ENCODE peak calls at places on chromosome 5, in seven cellular contexts. A is stomach, P is H1, F is SK-N-SH, J is tibial nerve, W is sigmoid colon, Z is transverse colon. I is an unnamed sample. For H3K36me3, the result is how much of the 10 kb centered on the place peaks cover.

GRCh38 chr5:138654281-138654867 is 79.2 kb upstream of the HSPA9 start:
- DNase-seq in F (no peak), P (no peak), A (no peak), W (no peak), Z (no peak), J (no peak), I (no peak)

GRCh38 chr5:95664204-95664786 is 17.7 kb downstream of the RFESD start:
- DNase-seq in A (no peak), W (no peak), Z (peak), P (no peak), J (no peak), F (no peak), I (no peak)

GRCh38 chr5:168433982-168434381 is 52.3 kb upstream of the RARS1 start:
- DNase-seq in A (no peak), Z (no peak), P (no peak), F (peak), W (no peak), J (no peak), I (no peak)

GRCh38 chr5:27008604-27009564 is 29.5 kb downstream of the CDH9 start:
- DNase-seq in F (no peak), W (no peak), J (no peak), Z (no peak), A (no peak), P (no peak), I (no peak)

GRCh38 chr5:42953061-42953460 is 87.1 kb downstream of the ANXA2R start:
- DNase-seq in A (no peak), W (no peak), Z (no peak), J (no peak), P (no peak), F (no peak), I (no peak)

GRCh38 chr5:142690641-142691040 is 4.8 kb upstream of the FGF1 start:
- DNase-seq in J (no peak), A (no peak), W (no peak), P (no peak), F (no peak), Z (no peak), I (no peak)

GRCh38 chr5:172284275-172284971 is 859 bp upstream of the UBTD2 start:
- DNase-seq in P (peak), W (peak), Z (no peak), A (no peak), F (no peak), J (peak), I (no peak)

GRCh38 chr5:38265546-38266179 is 7.3 kb downstream of the EGFLAM start:
- DNase-seq in Z (peak), F (peak), J (peak), W (no peak), A (peak), P (peak), I (peak)

GRCh38 chr5:38258319-38259061 is at the start of gene EGFLAM:
- DNase-seq in J (no peak), Z (no peak), F (peak), A (no peak), P (peak), W (no peak), I (peak)

GRCh38 chr5:31664566-31664965 is 25.6 kb downstream of the PDZD2 start:
- DNase-seq in Z (no peak), A (no peak), P (peak), J (no peak), W (no peak), F (peak), I (no peak)

GRCh38 chr5:66616495-66617222 is 20.5 kb downstream of the MAST4 start:
- DNase-seq in P (no peak), A (no peak), F (no peak), W (no peak), Z (no peak), J (no peak), I (no peak)

GRCh38 chr5:121910036-121910435 is 51.7 kb upstream of the SRFBP1 start:
- DNase-seq in W (no peak), P (no peak), Z (no peak), A (no peak), J (no peak), F (no peak), I (no peak)

GRCh38 chr5:22852807-22853670 is at the start of gene CDH12:
- DNase-seq in Z (no peak), P (peak), J (no peak), A (no peak), F (no peak), W (no peak), I (no peak)

GRCh38 chr5:31898246-31898645 is 259.3 kb downstream of the PDZD2 start:
- DNase-seq in F (no peak), W (no peak), Z (no peak), P (no peak), J (no peak), A (no peak), I (no peak)

GRCh38 chr5:66223637-66224036 is 79.5 kb downstream of the SREK1 start:
- DNase-seq in A (no peak), W (no peak), Z (no peak), F (no peak), P (no peak), J (no peak), I (no peak)

GRCh38 chr5:155082401-155082800 is 68.8 kb downstream of the KIF4B start:
- DNase-seq in Z (no peak), W (no peak), P (no peak), A (no peak), J (no peak), F (no peak), I (no peak)

GRCh38 chr5:68225188-68225910 is 9.8 kb downstream of the PIK3R1 start:
- DNase-seq in Z (peak), A (peak), F (no peak), J (peak), P (no peak), W (peak), I (no peak)

GRCh38 chr5:134018154-134018985 is 13.6 kb upstream of the VDAC1 start:
- DNase-seq in Z (peak), A (peak), F (no peak), P (no peak), J (no peak), W (no peak), I (no peak)

GRCh38 chr5:144794922-144795321 is 624.2 kb downstream of the KCTD16 start:
- DNase-seq in A (no peak), P (no peak), W (no peak), Z (no peak), J (no peak), F (no peak), I (no peak)

GRCh38 chr5:103561670-103562069 is 919 bp downstream of the NUDT12 start:
- DNase-seq in Z (no peak), P (no peak), J (no peak), W (no peak), A (no peak), F (no peak), I (no peak)

GRCh38 chr5:33321026-33321425 is 119.7 kb upstream of the TARS1 start:
- DNase-seq in P (no peak), A (no peak), Z (no peak), F (no peak), W (peak), J (no peak), I (peak)

DNA sequence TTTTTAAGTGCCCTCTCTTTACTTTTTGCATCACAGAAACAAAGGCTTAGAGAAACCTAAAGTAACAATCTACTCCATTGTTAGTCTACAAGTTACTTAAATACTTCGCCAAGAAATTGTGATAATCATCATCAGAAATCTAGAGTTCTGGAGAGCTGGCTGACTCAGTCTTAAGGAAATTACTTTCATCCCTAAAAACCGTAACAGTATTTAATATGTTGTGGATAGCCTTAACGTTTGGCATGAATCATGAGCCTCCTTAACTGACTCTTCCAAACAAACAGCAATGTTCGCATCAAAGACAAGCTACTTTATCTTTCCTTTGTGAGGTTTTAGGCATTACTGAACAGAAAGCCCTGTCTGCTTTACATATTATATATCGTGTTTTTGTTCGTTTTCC is 128.7 kb downstream of the NIPBL start:
- DNase-seq in W (no peak), A (no peak), F (no peak), P (no peak), J (no peak), Z (no peak), I (no peak)
- H3K36me3 ChIP-seq in W (under half), A (half or more), F (half or more), P (under half), J (under half), Z (under half), I (under half)

GRCh38 chr5:154063372-154063771 is 24.6 kb downstream of the MFAP3 start:
- DNase-seq in Z (no peak), A (no peak), P (no peak), J (no peak), F (no peak), W (no peak), I (no peak)

GRCh38 chr5:154059583-154059982 is 20.8 kb downstream of the MFAP3 start:
- DNase-seq in W (no peak), P (no peak), Z (no peak), J (no peak), F (no peak), A (no peak), I (no peak)

GRCh38 chr5:154058055-154059038 is 19.6 kb downstream of the MFAP3 start:
- DNase-seq in J (no peak), A (peak), P (no peak), W (no peak), F (no peak), Z (peak), I (no peak)

GRCh38 chr5:154055225-154055624 is 16.5 kb downstream of the MFAP3 start:
- DNase-seq in J (no peak), W (no peak), Z (no peak), A (no peak), P (no peak), F (no peak), I (no peak)

GRCh38 chr5:154059039-154059430 is 20.3 kb downstream of the MFAP3 start:
- DNase-seq in J (no peak), F (no peak), Z (no peak), A (no peak), W (no peak), P (no peak), I (no peak)
- H3K4me3 ChIP-seq in J (no peak), F (no peak), Z (no peak), A (no peak), W (no peak), P (no peak), I (no peak)

GRCh38 chr5:75243100-75243499 is 6.4 kb upstream of the ANKRD31 start:
- DNase-seq in F (no peak), Z (no peak), P (no peak), W (no peak), A (no peak), J (no peak), I (no peak)
- TF ChIP-seq EP300 in F (no peak), Z (no peak), P (no peak), W (no peak), A (no peak), J (no peak), I (no peak)

DNA sequence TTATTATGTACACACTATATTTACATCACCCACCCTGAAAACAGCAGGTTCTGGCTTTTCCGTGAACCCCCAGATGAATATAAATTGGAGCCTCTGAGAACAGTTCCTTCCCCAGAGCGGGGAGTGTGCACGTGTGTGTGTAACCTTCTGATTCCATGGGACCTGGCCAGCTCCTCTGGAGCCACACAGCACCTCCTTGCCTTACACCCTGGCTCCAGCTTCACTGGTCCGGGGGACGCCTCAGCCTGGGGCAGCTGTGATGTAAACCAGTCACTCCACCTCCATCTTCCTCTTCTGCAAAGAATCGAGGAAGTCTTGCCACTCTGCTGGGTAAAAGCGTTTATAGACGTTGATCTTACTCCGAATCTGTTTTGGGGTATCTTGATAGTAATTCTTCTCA is 4.4 kb downstream of the NOP16 start:
- DNase-seq in W (no peak), Z (no peak), A (no peak), F (no peak), P (no peak), J (no peak), I (peak)
- H3K36me3 ChIP-seq in W (under half), Z (under half), A (half or more), F (half or more), P (under half), J (under half), I (under half)

GRCh38 chr5:113063927-113064326 is 87.3 kb downstream of the DCP2 start:
- DNase-seq in P (no peak), F (no peak), Z (no peak), A (no peak), J (no peak), W (no peak), I (no peak)

GRCh38 chr5:113060410-113061025 is 83.9 kb downstream of the DCP2 start:
- DNase-seq in J (no peak), F (no peak), P (no peak), Z (no peak), A (no peak), W (no peak), I (no peak)

GRCh38 chr5:113065626-113066025 is 89.0 kb downstream of the DCP2 start:
- DNase-seq in J (no peak), W (no peak), Z (no peak), F (no peak), P (no peak), A (no peak), I (no peak)

GRCh38 chr5:113061851-113062631 is 85.4 kb downstream of the DCP2 start:
- DNase-seq in F (peak), W (no peak), P (no peak), A (no peak), J (no peak), Z (no peak), I (no peak)

DNA sequence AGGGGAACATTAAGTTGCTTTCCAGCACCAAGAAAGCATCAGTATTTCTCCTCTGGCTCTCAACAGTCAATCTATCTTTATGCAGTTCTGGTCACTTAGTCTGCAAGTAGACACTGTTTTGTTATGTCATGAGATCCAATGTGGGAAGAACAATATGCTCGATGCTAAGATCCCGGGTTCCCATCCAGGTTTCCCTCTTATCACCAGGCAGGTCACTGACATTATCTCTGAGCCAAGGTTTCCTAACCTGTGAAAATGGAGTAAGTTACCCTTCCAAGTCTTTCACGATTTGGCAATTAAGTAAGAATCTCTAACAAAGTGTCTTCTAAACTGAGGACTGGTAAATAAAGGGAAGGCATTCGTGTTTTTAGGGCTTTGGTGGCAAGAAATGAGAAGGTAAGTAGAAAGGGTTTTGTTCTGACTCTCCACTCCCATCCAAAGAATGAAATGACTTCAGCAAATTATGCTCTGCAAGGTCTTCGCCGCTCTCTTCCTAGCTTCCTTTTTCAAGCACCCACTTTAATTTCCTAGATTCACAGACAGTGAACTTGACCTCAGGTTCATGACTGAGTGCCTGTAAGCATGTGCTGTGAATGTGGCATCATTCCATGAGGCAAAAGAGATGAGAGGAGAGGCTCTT is 86.4 kb downstream of the DCP2 start:
- DNase-seq in A (no peak), Z (no peak), W (no peak), P (no peak), J (no peak), F (no peak), I (no peak)
- H3K4me3 ChIP-seq in A (no peak), Z (no peak), W (no peak), P (no peak), J (no peak), F (no peak), I (no peak)

GRCh38 chr5:148145916-148146315 is 22.4 kb upstream of the SPINK14 start:
- DNase-seq in F (no peak), W (no peak), J (no peak), Z (peak), P (no peak), A (peak), I (no peak)
- TF ChIP-seq EP300 in F (no peak), W (no peak), J (no peak), Z (no peak), P (no peak), A (no peak), I (no peak)

DNA sequence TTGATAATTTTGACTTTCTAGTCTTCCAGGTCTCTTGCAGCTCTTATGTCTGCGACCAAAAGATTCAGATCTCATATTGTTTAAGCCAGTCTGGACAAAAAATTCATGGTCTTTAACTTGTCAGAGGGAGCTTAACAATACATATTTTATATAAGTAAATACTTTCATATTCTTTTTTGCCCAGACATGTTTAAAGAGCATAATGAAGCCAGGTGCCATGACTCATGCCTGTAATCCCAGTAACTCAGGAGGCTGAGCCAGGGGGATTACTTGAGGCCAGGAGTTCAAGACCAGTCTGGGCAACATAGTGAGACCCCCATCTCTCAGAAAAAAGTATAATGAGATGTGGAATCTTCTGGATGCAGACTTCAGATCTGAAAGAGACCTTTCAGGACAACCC is 69.8 kb downstream of the JMY start:
- DNase-seq in F (no peak), W (no peak), J (no peak), A (no peak), P (no peak), Z (no peak), I (no peak)
- H3K36me3 ChIP-seq in F (under half), W (under half), J (under half), A (half or more), P (under half), Z (under half), I (under half)

DNA sequence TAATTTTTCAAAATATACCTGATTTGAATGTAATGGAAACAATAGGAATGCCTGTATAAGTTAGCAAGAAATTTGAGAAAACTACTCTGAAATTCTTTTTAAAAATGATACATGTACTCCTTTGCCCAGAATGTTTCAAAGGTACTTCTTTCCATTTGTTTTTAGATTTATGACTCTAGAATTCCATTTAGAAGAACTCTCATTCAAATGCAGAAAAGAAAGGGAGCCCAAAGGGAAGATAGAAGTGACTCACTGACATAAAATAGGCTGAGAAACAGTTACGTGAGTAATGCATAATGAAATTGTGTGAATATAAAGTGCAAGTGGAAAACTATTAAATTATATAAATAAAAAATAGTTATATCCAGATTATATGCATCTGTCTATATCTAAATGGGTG is 926.3 kb downstream of the TAF11L14 start:
- DNase-seq in Z (no peak), W (no peak), J (no peak), F (no peak), P (no peak), A (no peak), I (no peak)
- H3K4me3 ChIP-seq in Z (no peak), W (no peak), J (no peak), F (no peak), P (no peak), A (no peak), I (no peak)

GRCh38 chr5:81851481-81852178 is 100.7 kb upstream of the SSBP2 start:
- DNase-seq in P (peak), A (peak), J (peak), W (peak), F (peak), Z (peak), I (peak)
- TF ChIP-seq EP300 in P (peak), A (peak), J (peak), W (peak), F (peak), Z (peak), I (no peak)

I was measured in ovary.